ENCODE peak calls at places on chromosome 15, in six cellular contexts. Y is psoas muscle; Q is transverse colon; W is astrocyte of the spinal cord; S is EL; N is stimulated activated CD8-positive, alpha-beta memory T cell treated with anti-CD3 and anti-CD28 coated beads, Interleukin-15, amount 100 ng/mL, for 24 hours. E is an unnamed sample.

GRCh38 chr15:100968043-100968966 is 49.1 kb downstream of the LRRK1 start:
- DNase-seq in Q (no peak), W (peak), Y (no peak), S (peak), N (no peak), E (no peak)

GRCh38 chr15:63187589-63188226 is 1.7 kb upstream of the RAB8B start:
- DNase-seq in W (no peak), S (no peak), N (no peak), Y (no peak), Q (no peak), E (no peak)

GRCh38 chr15:96285715-96286367 is 44.7 kb upstream of the NR2F2 start:
- DNase-seq in W (no peak), N (no peak), Q (no peak), Y (peak), S (no peak), E (no peak)

GRCh38 chr15:101440846-101441590 is 48.5 kb downstream of the PCSK6 start:
- DNase-seq in W (no peak), Q (no peak), N (no peak), S (no peak), Y (no peak), E (no peak)

GRCh38 chr15:38069001-38069400 is 134.6 kb downstream of the TMCO5A start:
- DNase-seq in S (peak), N (no peak), W (peak), Q (peak), Y (no peak), E (no peak)

GRCh38 chr15:43776718-43777292 is at the start of gene ELL3:
- DNase-seq in N (peak), Q (peak), Y (peak), S (peak), W (peak), E (peak)

GRCh38 chr15:71136159-71137137 is 21.2 kb downstream of the THSD4 start:
- DNase-seq in S (peak), Q (no peak), W (peak), N (no peak), Y (no peak), E (peak)

GRCh38 chr15:80285379-80285778 is 33.4 kb upstream of the CTXND1 start:
- DNase-seq in N (no peak), S (no peak), Q (no peak), Y (no peak), W (no peak), E (no peak)

GRCh38 chr15:68683551-68683950 is 104.8 kb downstream of the CORO2B start:
- DNase-seq in Y (no peak), W (no peak), S (no peak), Q (no peak), N (no peak), E (no peak)

GRCh38 chr15:93089855-93090305 is 869 bp upstream of the RGMA start:
- DNase-seq in Y (peak), W (no peak), N (no peak), Q (no peak), S (no peak), E (no peak)

GRCh38 chr15:82880704-82881103 is 71.3 kb downstream of the WHAMM start:
- DNase-seq in W (no peak), N (no peak), Q (no peak), Y (no peak), S (no peak), E (no peak)

GRCh38 chr15:28955160-28955502 is 69.4 kb downstream of the APBA2 start:
- DNase-seq in S (peak), Q (no peak), W (peak), Y (no peak), N (no peak), E (no peak)

GRCh38 chr15:95944193-95944592 is 386.3 kb upstream of the NR2F2 start:
- DNase-seq in Q (no peak), S (no peak), W (no peak), N (no peak), Y (no peak), E (no peak)

GRCh38 chr15:62928996-62929350 is 113.6 kb upstream of the TPM1 start:
- DNase-seq in Y (no peak), W (peak), S (peak), Q (no peak), N (no peak), E (no peak)

GRCh38 chr15:95644476-95644875 is 686.0 kb upstream of the NR2F2 start:
- DNase-seq in Q (no peak), S (no peak), W (no peak), N (no peak), Y (no peak), E (no peak)